ENCODE peak calls at places on chromosomes 2 and 18, in five cellular contexts. C is H1, W is NT2/D1, O is HepG2, Q is GM12878. G is an unnamed sample.
A peak's percentile ranks its signal among the peaks of the same experiment; 100 is the strongest.

GRCh38 chr2:210318491-210318890 is 3.5 kb upstream of the MYL1 start:
- DNase-seq in C (no peak), W (no peak), O (no peak), Q (no peak), G (no peak)

GRCh38 chr18:48019557-48019956 is 89.1 kb upstream of the SMAD2 start:
- DNase-seq in C (no peak), W (no peak), O (no peak), Q (no peak), G (no peak)

GRCh38 chr18:50372743-50373142 is 2.1 kb upstream of the SKA1 start:
- DNase-seq in C (no peak), W (no peak), O (no peak), Q (no peak), G (no peak)

GRCh38 chr2:99998981-99999380 is 143.4 kb downstream of the AFF3 start:
- DNase-seq in C (no peak), W (no peak), O (no peak), Q (no peak), G (no peak)

GRCh38 chr2:7018261-7018701 is 101.1 kb downstream of the RNF144A start:
- DNase-seq in C (no peak), W (no peak), O (no peak), Q (no peak), G (no peak)

GRCh38 chr2:238098854-238099708 is 1.1 kb upstream of the ESPNL start:
- DNase-seq in C (peak; percentile 38), W (no peak), O (no peak), Q (no peak), G (no peak)

GRCh38 chr2:218306184-218306920 is 14.0 kb upstream of the TMBIM1 start:
- DNase-seq in C (no peak), W (no peak), O (no peak), Q (no peak), G (no peak)

GRCh38 chr2:191688934-191689695 is 11.2 kb downstream of the NABP1 start:
- DNase-seq in C (no peak), W (peak; percentile 32), O (peak; percentile 76), Q (no peak), G (no peak)

GRCh38 chr2:104412384-104412783 is 441.5 kb upstream of the POU3F3 start:
- DNase-seq in C (peak; percentile 70), W (peak; percentile 40), O (peak; percentile 20), Q (no peak), G (peak; percentile 52)

GRCh38 chr2:169661263-169661662 is 32.9 kb downstream of the CFAP210 start:
- DNase-seq in C (no peak), W (no peak), O (no peak), Q (no peak), G (no peak)

GRCh38 chr18:8910843-8911242 is 191.7 kb upstream of the NDUFV2 start:
- DNase-seq in C (no peak), W (no peak), O (no peak), Q (no peak), G (no peak)

GRCh38 chr2:241788572-241788971 is 11.9 kb downstream of the GAL3ST2 start:
- DNase-seq in C (no peak), W (no peak), O (no peak), Q (peak; percentile 74), G (no peak)

DNA sequence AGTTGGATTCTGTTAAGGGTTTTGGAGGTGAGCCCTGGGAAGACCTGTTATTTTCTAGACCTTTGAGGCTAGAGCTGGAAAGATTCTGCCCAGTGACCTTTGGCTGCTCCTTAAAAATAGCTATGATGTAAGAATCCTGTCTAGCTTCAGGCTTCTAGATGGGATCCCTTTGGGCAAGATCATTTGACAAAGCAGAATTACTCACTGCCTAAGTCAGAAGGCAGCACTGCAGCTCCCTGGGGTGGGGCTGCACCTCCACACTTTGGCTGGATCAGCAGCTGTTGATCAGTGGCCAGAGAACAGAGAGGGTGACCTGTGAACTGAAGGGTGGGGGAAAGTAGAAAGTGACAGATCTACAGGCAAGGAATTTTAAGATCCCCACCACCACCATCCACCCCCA is 103.8 kb downstream of the ASAP2 start:
- DNase-seq in C (no peak), W (no peak), O (no peak), Q (no peak), G (no peak)
- TF ChIP-seq SUZ12 in C (no peak), W (no peak), O (no peak), Q (no peak), G (no peak)

GRCh38 chr2:128064353-128064752 is 26.6 kb upstream of the UGGT1 start:
- DNase-seq in C (no peak), W (no peak), O (no peak), Q (no peak), G (no peak)
- TF ChIP-seq SUZ12 in C (no peak), W (no peak), O (no peak), Q (no peak), G (no peak)

GRCh38 chr2:56713161-56713676 is 529.4 kb downstream of the CCDC85A start:
- DNase-seq in C (no peak), W (no peak), O (no peak), Q (no peak), G (no peak)
- TF ChIP-seq SUZ12 in C (no peak), W (no peak), O (no peak), Q (no peak), G (no peak)

GRCh38 chr18:79948719-79949411 is 2.6 kb downstream of the SLC66A2 start:
- DNase-seq in C (no peak), W (no peak), O (no peak), Q (no peak), G (no peak)

GRCh38 chr18:79949571-79950439 is 1.6 kb downstream of the SLC66A2 start:
- DNase-seq in C (no peak), W (no peak), O (no peak), Q (no peak), G (no peak)

GRCh38 chr18:79947054-79947755 is 4.2 kb downstream of the SLC66A2 start:
- DNase-seq in C (no peak), W (no peak), O (no peak), Q (no peak), G (no peak)

GRCh38 chr18:79950440-79951341 is 762 bp downstream of the SLC66A2 start:
- DNase-seq in C (no peak), W (no peak), O (no peak), Q (no peak), G (peak; percentile 22)

GRCh38 chr18:79947881-79948610 is 3.4 kb downstream of the SLC66A2 start:
- DNase-seq in C (no peak), W (no peak), O (peak; percentile 63), Q (no peak), G (no peak)
- TF ChIP-seq SUZ12 in C (no peak), W (no peak), O (no peak), Q (no peak), G (no peak)

DNA sequence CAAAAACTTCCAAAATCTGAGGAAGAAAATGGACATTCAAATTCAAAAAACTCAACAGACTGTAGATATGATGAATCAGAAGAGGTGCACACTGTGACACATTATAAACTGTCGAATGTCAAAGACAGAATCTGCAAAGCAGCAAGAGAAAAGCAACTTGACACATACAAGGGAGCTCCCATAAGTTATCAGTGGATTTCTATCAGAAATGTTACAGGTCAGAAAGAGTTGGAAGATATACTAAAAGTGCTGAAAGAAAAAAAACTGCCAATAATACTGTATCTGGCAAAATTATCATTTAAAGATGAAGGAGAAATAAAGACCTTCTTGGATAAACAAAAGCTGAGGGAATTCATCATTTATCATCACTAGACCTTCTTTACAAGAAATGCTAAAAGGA is 102.7 kb downstream of the CAMKMT start:
- DNase-seq in C (no peak), W (no peak), O (no peak), Q (no peak), G (no peak)
- TF ChIP-seq SUZ12 in C (no peak), W (no peak), O (no peak), Q (no peak), G (no peak)

GRCh38 chr2:9197916-9198315 is 8.7 kb upstream of the ASAP2 start:
- DNase-seq in C (no peak), W (no peak), O (no peak), Q (no peak), G (no peak)

GRCh38 chr2:9199716-9200633 is 6.6 kb upstream of the ASAP2 start:
- DNase-seq in C (peak; percentile 19), W (no peak), O (no peak), Q (no peak), G (no peak)

GRCh38 chr2:9194352-9194751 is 12.3 kb upstream of the ASAP2 start:
- DNase-seq in C (no peak), W (no peak), O (no peak), Q (no peak), G (no peak)

GRCh38 chr2:9192712-9193111 is 13.9 kb upstream of the ASAP2 start:
- DNase-seq in C (no peak), W (no peak), O (no peak), Q (no peak), G (no peak)

GRCh38 chr2:9196637-9197036 is 10.0 kb upstream of the ASAP2 start:
- DNase-seq in C (no peak), W (no peak), O (no peak), Q (no peak), G (no peak)
- TF ChIP-seq SUZ12 in C (no peak), W (no peak), O (no peak), Q (no peak), G (no peak)

GRCh38 chr2:119290859-119291587 is 67.4 kb downstream of the STEAP3 start:
- DNase-seq in C (peak; percentile 89), W (peak; percentile 80), O (peak; percentile 75), Q (no peak), G (peak; percentile 44)
- TF ChIP-seq SUZ12 in C (no peak), W (no peak), O (no peak), Q (no peak), G (no peak)

GRCh38 chr18:46360841-46361240 is 256.7 kb downstream of the HAUS1 start:
- DNase-seq in C (no peak), W (no peak), O (no peak), Q (no peak), G (no peak)

GRCh38 chr18:46364048-46364447 is 259.9 kb downstream of the HAUS1 start:
- DNase-seq in C (no peak), W (no peak), O (no peak), Q (no peak), G (no peak)

GRCh38 chr18:46356278-46357033 is 252.3 kb downstream of the HAUS1 start:
- DNase-seq in C (no peak), W (no peak), O (no peak), Q (no peak), G (no peak)

GRCh38 chr18:46362533-46362932 is 258.3 kb downstream of the HAUS1 start:
- DNase-seq in C (no peak), W (no peak), O (no peak), Q (no peak), G (no peak)

GRCh38 chr18:46360102-46360699 is 256.0 kb downstream of the HAUS1 start:
- DNase-seq in C (no peak), W (no peak), O (no peak), Q (no peak), G (no peak)
- TF ChIP-seq SUZ12 in C (no peak), W (no peak), O (no peak), Q (no peak), G (no peak)